ENCODE peak calls at places on chromosomes 13 and 19, in ten cellular contexts. W is stomach, L is upper lobe of right lung, U is fibroblast of lung, A is lower lobe of right lung, C is heart right ventricle, R is mucosa of descending colon, S is lung, X is SK-N-SH, D is colonic mucosa. K is an unnamed sample.

GRCh38 chr13:72850959-72851677 is 69.2 kb downstream of the PIBF1 start:
- DNase-seq in C (no peak), D (peak), A (no peak), W (no peak), S (no peak), L (no peak), X (peak), U (no peak), R (peak), K (no peak)

GRCh38 chr19:10118960-10119359 is 739 bp downstream of the EIF3G start:
- DNase-seq in D (no peak), X (no peak), W (no peak), L (no peak), U (no peak), A (no peak), S (no peak), C (no peak), R (no peak), K (no peak)

GRCh38 chr13:94272038-94272437 is 207.4 kb downstream of the DCT start:
- DNase-seq in C (no peak), R (no peak), D (no peak), U (peak), A (no peak), X (no peak), S (no peak), W (no peak), L (no peak), K (no peak)

GRCh38 chr13:32021785-32022184 is 9.8 kb upstream of the FRY start:
- DNase-seq in C (no peak), X (no peak), R (no peak), W (no peak), D (no peak), U (no peak), A (no peak), L (no peak), S (no peak), K (no peak)

GRCh38 chr19:19655051-19655594 is 8.4 kb downstream of the ATP13A1 start:
- DNase-seq in S (no peak), C (no peak), D (no peak), A (no peak), R (peak), X (peak), W (no peak), L (no peak), U (no peak), K (no peak)

GRCh38 chr13:50518791-50519201 is 324.7 kb downstream of the DLEU7 start:
- DNase-seq in U (peak), S (no peak), L (no peak), D (peak), C (no peak), R (no peak), W (no peak), A (no peak), X (no peak), K (no peak)

GRCh38 chr19:13120817-13121216 is 2.8 kb downstream of the NACC1 start:
- DNase-seq in R (no peak), X (no peak), D (no peak), A (no peak), S (no peak), U (peak), L (no peak), C (no peak), W (no peak), K (no peak)

GRCh38 chr19:35791814-35792279 is 16.5 kb downstream of the ARHGAP33 start:
- DNase-seq in U (no peak), S (no peak), R (no peak), L (no peak), D (no peak), C (no peak), X (no peak), W (no peak), A (no peak), K (no peak)

GRCh38 chr19:14475251-14476073 is at the start of gene PTGER1:
- DNase-seq in U (peak), A (no peak), W (no peak), D (peak), X (peak), S (no peak), R (peak), C (no peak), L (no peak), K (no peak)

DNA sequence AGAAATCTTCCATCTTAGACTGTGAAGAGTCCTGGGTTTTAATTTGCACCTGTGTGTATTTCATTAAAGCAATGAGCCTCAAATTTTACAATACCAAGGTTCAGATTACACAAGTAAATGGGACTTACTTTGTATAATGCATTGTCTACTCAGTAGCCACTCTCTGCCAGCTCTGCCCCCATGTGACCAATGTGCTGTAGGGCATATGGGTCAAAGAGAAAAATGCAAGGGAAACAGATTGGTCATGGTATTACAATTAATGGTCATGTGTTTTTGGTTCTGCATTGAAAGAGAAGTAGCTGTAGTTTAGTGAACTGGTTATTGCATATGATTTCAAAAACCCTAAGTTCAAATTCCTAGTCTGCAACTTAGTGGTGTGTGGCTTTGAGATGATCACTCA is 545.5 kb downstream of the SUCLA2 start:
- DNase-seq in R (no peak), S (no peak), A (peak), W (no peak), X (peak), U (no peak), C (no peak), D (no peak), L (no peak), K (no peak)
- TF ChIP-seq CTCF in R (no peak), S (no peak), A (no peak), W (no peak), X (peak), U (peak), C (no peak), D (no peak), L (no peak), K (no peak)

DNA sequence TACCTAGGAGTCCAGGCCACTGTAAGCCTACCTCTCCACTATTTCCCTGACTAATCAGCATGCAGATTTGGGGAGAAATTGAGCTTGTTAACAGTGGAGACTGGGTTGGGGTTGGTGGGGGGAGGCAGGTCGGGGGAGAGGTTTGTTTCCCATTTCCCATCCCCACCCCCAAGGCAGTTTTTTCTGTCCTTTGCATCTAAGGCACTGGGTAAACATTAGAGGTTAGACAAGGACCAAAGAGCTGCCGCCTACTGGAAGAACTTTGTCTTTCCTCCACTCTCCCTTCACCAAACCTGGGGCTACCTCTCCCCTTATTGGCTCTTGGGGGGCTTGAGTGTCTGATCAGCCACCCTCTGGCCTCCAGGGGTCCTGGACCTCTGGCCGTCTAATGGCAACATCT is 953 bp downstream of the KCNN4 start:
- DNase-seq in X (no peak), U (no peak), D (peak), A (no peak), L (no peak), R (no peak), C (no peak), W (no peak), S (no peak), K (no peak)
- H3K4me3 ChIP-seq in X (no peak), U (no peak), D (peak), A (peak), L (peak), R (no peak), C (no peak), W (peak), S (no peak), K (no peak)

GRCh38 chr19:1941146-1942077 is at the start of gene CSNK1G2:
- DNase-seq in C (no peak), U (no peak), R (peak), L (peak), D (no peak), A (peak), W (no peak), X (no peak), S (peak), K (no peak)
- TF ChIP-seq CTCF in C (no peak), U (no peak), R (no peak), L (no peak), D (no peak), A (no peak), W (no peak), X (no peak), S (no peak), K (no peak)

DNA sequence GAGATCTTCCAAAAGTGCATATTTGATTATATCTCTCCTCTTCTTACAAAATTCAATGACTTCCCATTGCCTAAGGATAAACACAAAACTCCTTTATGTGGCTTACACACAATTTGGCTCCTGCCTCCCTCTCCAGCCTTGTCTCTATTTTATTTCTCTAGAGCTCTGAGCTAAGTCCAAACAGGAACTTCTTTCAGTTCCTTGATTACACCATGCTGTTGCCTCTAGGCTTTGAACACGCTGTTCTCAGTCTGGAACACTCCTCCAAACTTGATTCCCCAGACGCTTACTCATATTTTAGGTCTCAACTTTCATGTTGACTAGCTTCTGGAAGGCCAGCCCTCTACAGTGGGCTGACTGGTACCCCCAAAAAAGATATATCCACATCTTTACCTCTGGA is 258.5 kb downstream of the COG6 start:
- DNase-seq in L (no peak), S (no peak), C (no peak), X (no peak), W (no peak), R (no peak), A (no peak), U (peak), D (no peak), K (no peak)
- H3K4me3 ChIP-seq in L (no peak), S (no peak), C (no peak), X (no peak), W (no peak), R (no peak), A (no peak), U (no peak), D (no peak), K (no peak)

GRCh38 chr19:5149930-5150329 is 181.0 kb downstream of the KDM4B start:
- DNase-seq in W (no peak), S (no peak), X (no peak), R (no peak), A (no peak), C (no peak), D (no peak), U (no peak), L (peak), K (no peak)

GRCh38 chr19:5152013-5152763 is 183.3 kb downstream of the KDM4B start:
- DNase-seq in R (no peak), A (no peak), S (no peak), W (no peak), L (peak), U (no peak), D (no peak), C (no peak), X (peak), K (no peak)

GRCh38 chr19:5149508-5149907 is 180.6 kb downstream of the KDM4B start:
- DNase-seq in R (no peak), L (peak), A (no peak), U (no peak), D (no peak), C (no peak), W (no peak), X (no peak), S (no peak), K (no peak)

GRCh38 chr19:5150331-5150901 is 181.5 kb downstream of the KDM4B start:
- DNase-seq in W (no peak), S (no peak), R (no peak), L (peak), C (peak), U (no peak), X (no peak), A (peak), D (no peak), K (no peak)

GRCh38 chr19:5150902-5151741 is 182.2 kb downstream of the KDM4B start:
- DNase-seq in U (no peak), A (peak), C (peak), D (no peak), R (no peak), W (no peak), X (peak), S (no peak), L (peak), K (no peak)
- TF ChIP-seq CTCF in U (no peak), A (no peak), C (no peak), D (no peak), R (no peak), W (no peak), X (no peak), S (no peak), L (no peak), K (no peak)

GRCh38 chr19:42283248-42284065 is 14.4 kb downstream of the CIC start:
- DNase-seq in D (peak), U (peak), X (peak), C (peak), W (peak), L (peak), A (peak), R (peak), S (peak), K (peak)

GRCh38 chr19:42284641-42285341 is 15.7 kb downstream of the CIC start:
- DNase-seq in L (no peak), R (peak), X (no peak), W (no peak), D (no peak), U (no peak), A (no peak), C (no peak), S (no peak), K (no peak)

GRCh38 chr19:42282810-42283247 is 13.8 kb downstream of the CIC start:
- DNase-seq in A (no peak), D (no peak), R (no peak), S (no peak), W (no peak), U (no peak), L (no peak), C (no peak), X (no peak), K (no peak)

GRCh38 chr19:42285546-42285945 is 16.4 kb upstream of the PRR19 start:
- DNase-seq in W (no peak), A (no peak), X (no peak), S (no peak), L (no peak), C (no peak), D (no peak), U (no peak), R (no peak), K (no peak)

GRCh38 chr19:42284066-42284501 is 15.0 kb downstream of the CIC start:
- DNase-seq in D (peak), U (peak), C (peak), A (peak), R (peak), S (peak), L (peak), X (peak), W (peak), K (peak)
- H3K4me3 ChIP-seq in D (no peak), U (no peak), C (peak), A (peak), R (peak), S (peak), L (peak), X (peak), W (peak), K (peak)

DNA sequence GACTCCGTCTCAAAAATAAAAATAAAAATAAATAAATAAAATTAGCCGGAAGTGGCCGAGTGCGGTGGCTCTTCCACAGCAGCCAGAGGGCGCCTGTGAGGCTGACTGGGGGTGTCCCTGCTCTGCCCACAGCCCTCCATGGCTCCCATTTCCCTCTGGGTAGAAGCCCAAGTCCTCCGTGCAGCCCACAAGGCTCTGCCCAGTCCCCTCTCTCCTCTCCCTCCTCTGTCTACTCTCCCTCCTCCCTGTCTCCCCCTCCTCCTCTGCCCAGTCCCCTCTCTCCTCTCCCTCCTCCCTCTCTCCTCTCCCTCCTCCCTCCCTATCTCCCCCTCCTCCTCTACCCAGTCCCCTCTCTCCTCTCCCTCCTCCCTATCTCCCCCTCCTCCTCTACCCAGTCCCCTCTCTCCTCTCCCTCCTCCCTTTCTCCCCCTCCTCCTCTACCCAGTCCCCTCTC is 20.4 kb downstream of the MISP start:
- DNase-seq in A (no peak), L (no peak), U (peak), C (peak), W (no peak), X (peak), S (no peak), R (peak), D (no peak), K (no peak)
- TF ChIP-seq CTCF in A (peak), L (peak), U (peak), C (peak), W (peak), X (peak), S (no peak), R (peak), D (peak), K (peak)

DNA sequence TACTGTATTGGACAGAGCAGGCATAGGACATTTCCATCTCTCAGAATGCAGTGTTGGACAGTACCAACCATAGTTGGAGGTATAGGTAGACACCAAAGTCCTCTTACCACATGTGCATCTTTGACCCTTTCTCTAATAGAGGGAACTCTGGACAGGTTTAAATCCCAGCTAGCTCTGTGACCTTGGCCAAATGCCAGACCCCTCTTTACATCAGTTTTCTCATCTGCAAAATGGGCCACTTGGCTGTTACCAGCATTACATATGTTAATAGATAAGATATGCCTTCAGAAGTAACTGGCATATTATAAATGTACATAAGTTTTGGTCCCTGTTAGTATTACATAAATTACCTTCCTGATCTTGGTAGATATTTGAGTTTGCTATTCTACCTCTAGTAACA is 54.3 kb downstream of the CDK8 start:
- DNase-seq in C (no peak), R (no peak), S (no peak), D (no peak), W (no peak), L (no peak), U (no peak), A (no peak), X (no peak), K (no peak)
- H3K4me3 ChIP-seq in C (no peak), R (no peak), S (no peak), D (no peak), W (no peak), L (no peak), U (no peak), A (no peak), X (no peak), K (no peak)

GRCh38 chr13:109274188-109274821 is 512.1 kb downstream of the IRS2 start:
- DNase-seq in A (peak), C (no peak), L (no peak), U (peak), R (no peak), S (no peak), W (no peak), D (no peak), X (no peak), K (peak)

GRCh38 chr13:109275390-109275789 is 511.0 kb downstream of the IRS2 start:
- DNase-seq in L (no peak), A (no peak), U (no peak), X (no peak), C (no peak), R (no peak), D (no peak), S (no peak), W (no peak), K (no peak)

GRCh38 chr13:109276261-109276660 is 510.1 kb downstream of the IRS2 start:
- DNase-seq in L (no peak), W (no peak), D (no peak), C (no peak), A (no peak), X (no peak), R (no peak), S (no peak), U (no peak), K (no peak)

GRCh38 chr13:109273326-109273751 is 513.0 kb downstream of the IRS2 start:
- DNase-seq in X (no peak), R (no peak), A (no peak), S (no peak), C (no peak), D (no peak), L (no peak), W (no peak), U (peak), K (no peak)

GRCh38 chr13:109275848-109276247 is 510.5 kb downstream of the IRS2 start:
- DNase-seq in U (no peak), S (no peak), X (peak), A (no peak), C (no peak), R (peak), W (no peak), L (no peak), D (no peak), K (no peak)
- TF ChIP-seq CTCF in U (no peak), S (no peak), X (peak), A (no peak), C (no peak), R (no peak), W (peak), L (no peak), D (peak), K (peak)